ENCODE peak calls at places on chromosome 10, in ten cellular contexts. P, A, Q, K, F, W, H, J, M and C are unnamed samples.

GRCh38 chr10:67666416-67667043 is 29.5 kb downstream of the CTNNA3 start:
- DNase-seq in P (peak; percentile 13), A (no peak), Q (peak; percentile 33), K (no peak), F (no peak), W (no peak), H (no peak), J (no peak), M (no peak), C (peak; percentile 14)

GRCh38 chr10:1183746-1184145 is 127.6 kb downstream of the WDR37 start:
- DNase-seq in P (no peak), A (no peak), Q (no peak), K (no peak), F (no peak), W (no peak), H (no peak), J (peak; percentile 13), M (peak; percentile 13), C (no peak)

GRCh38 chr10:111600772-111601171 is 523.9 kb downstream of the ADRA2A start:
- DNase-seq in P (no peak), A (peak; percentile 17), Q (no peak), K (no peak), F (no peak), W (no peak), H (peak; percentile 63), J (no peak), M (no peak), C (no peak)

GRCh38 chr10:29120216-29120615 is 168.7 kb upstream of the LYZL1 start:
- DNase-seq in P (no peak), A (no peak), Q (peak; percentile 92), K (no peak), F (peak; percentile 36), W (no peak), H (no peak), J (no peak), M (no peak), C (no peak)

GRCh38 chr10:20887706-20888535 is 9.2 kb downstream of the NEBL start:
- DNase-seq in P (no peak), A (no peak), Q (no peak), K (no peak), F (no peak), W (no peak), H (no peak), J (no peak), M (no peak), C (no peak)

GRCh38 chr10:59625842-59626522 is 83.7 kb downstream of the SLC16A9 start:
- DNase-seq in P (peak; percentile 71), A (no peak), Q (peak; percentile 63), K (peak; percentile 19), F (peak; percentile 58), W (peak; percentile 30), H (peak; percentile 75), J (no peak), M (peak; percentile 32), C (peak; percentile 68)

GRCh38 chr10:43452356-43452914 is 15.5 kb downstream of the ZNF487 start:
- DNase-seq in P (no peak), A (no peak), Q (peak; percentile 39), K (no peak), F (no peak), W (no peak), H (no peak), J (no peak), M (no peak), C (no peak)

GRCh38 chr10:59648711-59649201 is 60.9 kb downstream of the SLC16A9 start:
- DNase-seq in P (no peak), A (no peak), Q (peak; percentile 14), K (no peak), F (no peak), W (no peak), H (no peak), J (no peak), M (no peak), C (no peak)

GRCh38 chr10:49397036-49397999 is 1.4 kb upstream of the DRGX start:
- DNase-seq in P (no peak), A (no peak), Q (no peak), K (no peak), F (no peak), W (no peak), H (peak; percentile 76), J (no peak), M (peak; percentile 54), C (no peak)

GRCh38 chr10:3848768-3849643 is 64.0 kb upstream of the KLF6 start:
- DNase-seq in P (no peak), A (no peak), Q (peak; percentile 91), K (no peak), F (no peak), W (no peak), H (no peak), J (no peak), M (no peak), C (no peak)

GRCh38 chr10:45505336-45505735 is 131.3 kb downstream of the ALOX5 start:
- DNase-seq in P (no peak), A (no peak), Q (no peak), K (no peak), F (no peak), W (no peak), H (no peak), J (no peak), M (no peak), C (no peak)

GRCh38 chr10:18351426-18351825 is 211.2 kb downstream of the CACNB2 start:
- DNase-seq in P (no peak), A (no peak), Q (no peak), K (no peak), F (no peak), W (no peak), H (no peak), J (no peak), M (no peak), C (no peak)

GRCh38 chr10:104622598-104623209 is 18.4 kb upstream of the SORCS3 start:
- DNase-seq in P (no peak), A (no peak), Q (peak; percentile 51), K (no peak), F (no peak), W (no peak), H (peak; percentile 85), J (no peak), M (peak; percentile 41), C (no peak)

GRCh38 chr10:86642499-86642898 is 11.8 kb upstream of the OPN4 start:
- DNase-seq in P (no peak), A (no peak), Q (peak; percentile 76), K (no peak), F (no peak), W (no peak), H (no peak), J (no peak), M (no peak), C (peak; percentile 15)

GRCh38 chr10:99834410-99834809 is 52.0 kb downstream of the ABCC2 start:
- DNase-seq in P (no peak), A (no peak), Q (peak; percentile 98), K (no peak), F (no peak), W (no peak), H (no peak), J (no peak), M (no peak), C (no peak)

GRCh38 chr10:1089017-1089689 is 33.0 kb downstream of the WDR37 start:
- DNase-seq in P (no peak), A (no peak), Q (no peak), K (no peak), F (no peak), W (no peak), H (no peak), J (no peak), M (no peak), C (no peak)

GRCh38 chr10:100960251-100960650 is 9.1 kb upstream of the SEMA4G start:
- DNase-seq in P (no peak), A (no peak), Q (no peak), K (no peak), F (no peak), W (no peak), H (no peak), J (no peak), M (no peak), C (no peak)

GRCh38 chr10:29859521-29860130 is 199.8 kb downstream of the JCAD start:
- DNase-seq in P (no peak), A (no peak), Q (peak; percentile 40), K (no peak), F (no peak), W (no peak), H (no peak), J (no peak), M (no peak), C (no peak)

GRCh38 chr10:90125966-90126600 is 424.7 kb downstream of the KIF20B start:
- DNase-seq in P (no peak), A (no peak), Q (no peak), K (no peak), F (no peak), W (no peak), H (no peak), J (no peak), M (no peak), C (no peak)
- TF ChIP-seq CTCF in P (no peak), A (no peak), Q (no peak), K (no peak), F (no peak), W (no peak), H (no peak), J (no peak), M (no peak), C (no peak)

DNA sequence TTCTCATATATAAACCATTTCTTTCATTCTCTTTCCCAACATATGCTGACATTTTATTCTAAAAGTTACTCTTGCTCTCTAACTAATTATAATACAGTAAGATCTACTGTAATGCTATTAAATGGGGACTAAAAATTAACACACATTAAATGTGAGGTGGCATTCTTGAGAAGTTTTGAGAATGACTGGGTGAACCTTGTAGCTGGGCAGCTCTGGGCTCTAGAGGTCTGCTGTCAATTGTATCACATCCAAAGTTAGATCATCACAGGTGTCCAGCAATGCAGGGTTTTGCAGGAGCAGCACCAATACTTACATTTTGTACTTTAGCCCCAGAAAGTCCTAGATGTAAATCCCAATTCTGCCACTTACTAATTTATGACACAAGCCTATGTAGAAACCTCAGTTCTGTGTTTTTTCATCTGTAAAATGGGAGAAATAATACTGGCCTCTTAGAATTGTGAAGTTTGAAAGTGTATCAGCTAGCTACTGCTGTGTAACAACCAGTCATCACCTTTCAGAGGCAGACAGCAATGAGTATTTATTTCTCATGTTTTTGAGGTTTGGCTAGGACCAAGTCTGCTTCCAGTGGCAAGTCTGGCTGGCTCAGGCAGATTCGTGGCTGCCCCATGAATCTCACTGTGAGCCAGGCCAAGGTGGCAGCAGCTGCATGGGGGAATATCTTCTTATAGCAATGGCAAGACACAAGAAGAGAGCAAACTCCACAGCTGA is 79.6 kb upstream of the EMX2 start:
- DNase-seq in P (no peak), A (no peak), Q (no peak), K (no peak), F (no peak), W (no peak), H (no peak), J (no peak), M (no peak), C (no peak)
- TF ChIP-seq CTCF in P (no peak), A (no peak), Q (no peak), K (no peak), F (no peak), W (no peak), H (no peak), J (no peak), M (no peak), C (no peak)

GRCh38 chr10:118543714-118544400 is 51.6 kb downstream of the PRLHR start:
- DNase-seq in P (peak; percentile 37), A (peak; percentile 30), Q (peak; percentile 60), K (peak; percentile 57), F (no peak), W (no peak), H (peak; percentile 92), J (peak; percentile 60), M (peak; percentile 68), C (peak; percentile 49)
- TF ChIP-seq CTCF in P (peak; percentile 63), A (peak; percentile 51), Q (peak; percentile 94), K (peak; percentile 77), F (peak; percentile 27), W (peak; percentile 69), H (peak; percentile 87), J (peak; percentile 52), M (peak; percentile 56), C (peak; percentile 45)

GRCh38 chr10:132540456-132540855 is 2.9 kb downstream of the INPP5A start:
- DNase-seq in P (no peak), A (no peak), Q (peak; percentile 22), K (no peak), F (no peak), W (no peak), H (no peak), J (peak; percentile 43), M (no peak), C (no peak)
- TF ChIP-seq CTCF in P (peak; percentile 24), A (peak; percentile 41), Q (peak; percentile 27), K (peak; percentile 10), F (peak; percentile 38), W (no peak), H (no peak), J (no peak), M (no peak), C (no peak)